ENCODE peak calls at places on chromosomes 7 and 10, in nine cellular contexts. M is mucosa of descending colon, O is vagina, E is aorta, N is HepG2, Q is esophagus squamous epithelium, V is psoas muscle, P is mesenchymal stem cell, D is tibial artery. C is an unnamed sample. For H3K9me3, the result is how much of the 10 kb centered on the place peaks cover.

GRCh38 chr10:114647545-114648138 is 10.4 kb downstream of the ABLIM1 start:
- DNase-seq in V (no peak), P (no peak), M (no peak), O (no peak), Q (no peak), N (no peak), E (no peak), D (no peak), C (no peak)

GRCh38 chr7:149644754-149645153 is 128.6 kb downstream of the ZNF467 start:
- DNase-seq in E (no peak), Q (no peak), P (no peak), O (no peak), D (no peak), V (no peak), N (no peak), M (no peak), C (no peak)

GRCh38 chr7:38681882-38682281 is 50.7 kb upstream of the AMPH start:
- DNase-seq in P (no peak), N (no peak), E (no peak), O (no peak), V (no peak), M (no peak), D (no peak), Q (no peak), C (no peak)

GRCh38 chr7:2880882-2881281 is 36.8 kb upstream of the GNA12 start:
- DNase-seq in V (no peak), E (no peak), M (no peak), P (no peak), N (no peak), Q (no peak), O (no peak), D (no peak), C (no peak)

GRCh38 chr7:151614019-151614418 is 94.3 kb upstream of the RHEB start:
- DNase-seq in P (no peak), D (no peak), O (no peak), E (no peak), M (no peak), N (no peak), V (no peak), Q (no peak), C (no peak)

GRCh38 chr7:123687727-123688126 is 32.1 kb downstream of the LMOD2 start:
- DNase-seq in Q (no peak), D (no peak), M (no peak), V (no peak), P (no peak), O (no peak), N (no peak), E (no peak), C (no peak)

GRCh38 chr7:84412161-84412969 is 217.8 kb upstream of the SEMA3A start:
- DNase-seq in P (peak), N (peak), M (no peak), D (no peak), E (no peak), O (no peak), Q (no peak), V (no peak), C (no peak)

GRCh38 chr7:76294344-76295024 is 8.0 kb upstream of the HSPB1 start:
- DNase-seq in Q (peak), M (peak), N (peak), D (peak), P (peak), V (peak), E (peak), O (peak), C (peak)

GRCh38 chr7:47371733-47372368 is 210.1 kb downstream of the TNS3 start:
- DNase-seq in P (peak), N (no peak), M (peak), E (peak), Q (no peak), D (peak), O (no peak), V (peak), C (peak)

GRCh38 chr10:110840923-110841428 is 30.8 kb upstream of the PDCD4 start:
- DNase-seq in Q (no peak), O (no peak), D (no peak), P (no peak), V (no peak), N (no peak), M (no peak), E (no peak), C (no peak)

GRCh38 chr10:66625709-66626590 is 299.9 kb upstream of the LRRTM3 start:
- DNase-seq in E (no peak), N (no peak), Q (no peak), V (no peak), O (no peak), M (no peak), D (no peak), P (no peak), C (no peak)

GRCh38 chr10:88390041-88390440 is 193.1 kb downstream of the RNLS start:
- DNase-seq in P (no peak), M (no peak), V (no peak), Q (no peak), O (no peak), N (no peak), D (no peak), E (no peak), C (no peak)

GRCh38 chr10:83605783-83606182 is 533.5 kb upstream of the GHITM start:
- DNase-seq in E (no peak), Q (no peak), P (no peak), D (no peak), V (no peak), N (no peak), O (no peak), M (no peak), C (no peak)

GRCh38 chr10:67790534-67791408 is 47.2 kb downstream of the DNAJC12 start:
- DNase-seq in O (no peak), M (no peak), N (no peak), Q (no peak), V (no peak), E (no peak), P (peak), D (no peak), C (no peak)

GRCh38 chr10:29403208-29403607 is 114.3 kb downstream of the LYZL1 start:
- DNase-seq in M (no peak), V (no peak), P (no peak), E (no peak), N (no peak), D (no peak), O (no peak), Q (no peak), C (no peak)

GRCh38 chr7:2012981-2013380 is 219.8 kb downstream of the MAD1L1 start:
- DNase-seq in Q (no peak), D (peak), O (no peak), V (peak), P (no peak), N (no peak), M (no peak), E (peak), C (peak)

GRCh38 chr10:83692196-83692595 is 447.1 kb upstream of the GHITM start:
- DNase-seq in O (no peak), N (no peak), V (no peak), P (no peak), D (no peak), M (no peak), Q (no peak), E (no peak), C (no peak)

GRCh38 chr10:76324283-76324682 is 892.9 kb downstream of the LRMDA start:
- DNase-seq in O (no peak), M (peak), E (no peak), Q (no peak), V (peak), P (no peak), N (no peak), D (peak), C (no peak)

GRCh38 chr7:8386926-8387550 is 46.4 kb upstream of the NXPH1 start:
- DNase-seq in O (no peak), D (no peak), Q (no peak), N (no peak), E (no peak), P (no peak), V (no peak), M (no peak), C (no peak)

GRCh38 chr10:12605580-12606405 is 256.4 kb downstream of the CAMK1D start:
- DNase-seq in M (peak), P (peak), V (peak), O (peak), D (peak), Q (peak), N (peak), E (no peak), C (peak)

GRCh38 chr7:45681596-45682357 is 107.6 kb downstream of the ADCY1 start:
- DNase-seq in E (peak), D (peak), P (no peak), Q (no peak), O (peak), N (no peak), M (no peak), V (no peak), C (no peak)

GRCh38 chr10:130013938-130014733 is 50.1 kb upstream of the EBF3 start:
- DNase-seq in Q (no peak), E (no peak), V (no peak), O (peak), D (no peak), N (no peak), P (no peak), M (no peak), C (no peak)

GRCh38 chr10:22988581-22989360 is 60.9 kb downstream of the ARMC3 start:
- DNase-seq in M (no peak), N (peak), D (peak), E (no peak), O (no peak), Q (no peak), P (peak), V (peak), C (no peak)

GRCh38 chr7:90857595-90857994 is 261.5 kb downstream of the CDK14 start:
- DNase-seq in Q (no peak), P (no peak), D (no peak), N (no peak), O (no peak), V (no peak), M (no peak), E (no peak), C (no peak)

GRCh38 chr7:7996568-7996967 is 28.0 kb downstream of the GLCCI1 start:
- DNase-seq in E (no peak), P (no peak), O (no peak), N (peak), V (no peak), Q (no peak), M (no peak), D (no peak), C (no peak)

GRCh38 chr7:112510032-112510742 is 29.4 kb downstream of the LSMEM1 start:
- DNase-seq in V (no peak), M (no peak), N (no peak), D (no peak), E (no peak), P (peak), O (no peak), Q (no peak), C (no peak)

GRCh38 chr7:111525100-111525499 is 37.2 kb downstream of the IMMP2L start:
- DNase-seq in N (no peak), M (no peak), E (no peak), D (no peak), V (no peak), Q (no peak), P (no peak), O (no peak), C (no peak)

GRCh38 chr10:105990529-105990928 is 1174.0 kb downstream of the SORCS1 start:
- DNase-seq in D (no peak), E (no peak), N (no peak), Q (no peak), V (no peak), M (no peak), P (no peak), O (no peak), C (no peak)

GRCh38 chr10:126013489-126014281 is 117.3 kb downstream of the FANK1 start:
- DNase-seq in O (no peak), M (no peak), N (no peak), V (no peak), P (peak), Q (no peak), D (no peak), E (no peak), C (peak)

GRCh38 chr10:84846646-84847045 is 518.3 kb downstream of the CCSER2 start:
- DNase-seq in E (no peak), P (no peak), V (no peak), M (no peak), O (no peak), N (no peak), Q (no peak), D (no peak), C (no peak)

GRCh38 chr7:39565538-39565937 is 666 bp upstream of the YAE1 start:
- DNase-seq in N (peak), P (no peak), V (no peak), D (no peak), O (no peak), Q (no peak), M (no peak), E (no peak), C (no peak)

GRCh38 chr7:120873367-120873766 is 15.4 kb upstream of the TSPAN12 start:
- DNase-seq in V (no peak), D (no peak), E (no peak), N (no peak), P (no peak), Q (no peak), O (no peak), M (no peak), C (no peak)

GRCh38 chr7:8204674-8205377 is 57.1 kb downstream of the ICA1 start:
- DNase-seq in M (no peak), Q (no peak), P (no peak), O (no peak), E (no peak), D (no peak), V (no peak), N (no peak), C (no peak)

GRCh38 chr10:93408788-93409187 is 73.3 kb downstream of the MYOF start:
- DNase-seq in N (peak), Q (no peak), O (no peak), M (no peak), V (no peak), E (no peak), D (no peak), P (no peak), C (no peak)

GRCh38 chr10:120260446-120260845 is 196.6 kb upstream of the PLPP4 start:
- DNase-seq in P (no peak), O (no peak), E (no peak), Q (no peak), D (no peak), M (no peak), N (no peak), V (no peak), C (no peak)

GRCh38 chr10:93030409-93030808 is 30.2 kb upstream of the CYP26C1 start:
- DNase-seq in E (no peak), V (no peak), N (peak), M (no peak), O (no peak), D (no peak), Q (no peak), P (peak), C (no peak)

GRCh38 chr10:17617031-17617911 is at the start of gene HACD1:
- DNase-seq in V (peak), M (peak), O (no peak), P (peak), E (peak), N (peak), D (peak), Q (no peak), C (peak)

DNA sequence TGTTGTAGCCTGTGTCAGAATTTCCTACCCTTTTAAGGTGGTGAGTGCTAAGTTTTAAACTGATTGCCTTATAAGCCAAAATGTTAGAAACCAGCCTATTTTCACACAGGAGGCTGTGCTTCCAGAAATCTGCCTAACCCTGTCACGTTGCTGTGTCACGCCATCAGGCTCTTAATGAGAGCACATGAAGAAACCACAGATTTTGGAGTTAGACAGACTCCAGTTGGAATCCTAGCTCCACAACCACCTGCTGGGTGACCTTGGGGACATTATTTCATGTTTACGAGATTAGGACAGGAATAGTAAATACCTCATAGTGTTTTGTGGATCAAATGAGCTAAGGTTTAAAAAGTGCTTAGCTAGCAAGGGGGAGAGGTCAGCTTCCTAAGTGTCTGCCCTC is 321.8 kb downstream of the DPP6 start:
- DNase-seq in V (no peak), E (no peak), D (no peak), Q (no peak), N (no peak), O (no peak), M (no peak), P (no peak), C (no peak)
- H3K9me3 ChIP-seq in V (under half), E (under half), D (under half), Q (under half), N (under half), O (under half), M (under half), P (under half), C (under half)

DNA sequence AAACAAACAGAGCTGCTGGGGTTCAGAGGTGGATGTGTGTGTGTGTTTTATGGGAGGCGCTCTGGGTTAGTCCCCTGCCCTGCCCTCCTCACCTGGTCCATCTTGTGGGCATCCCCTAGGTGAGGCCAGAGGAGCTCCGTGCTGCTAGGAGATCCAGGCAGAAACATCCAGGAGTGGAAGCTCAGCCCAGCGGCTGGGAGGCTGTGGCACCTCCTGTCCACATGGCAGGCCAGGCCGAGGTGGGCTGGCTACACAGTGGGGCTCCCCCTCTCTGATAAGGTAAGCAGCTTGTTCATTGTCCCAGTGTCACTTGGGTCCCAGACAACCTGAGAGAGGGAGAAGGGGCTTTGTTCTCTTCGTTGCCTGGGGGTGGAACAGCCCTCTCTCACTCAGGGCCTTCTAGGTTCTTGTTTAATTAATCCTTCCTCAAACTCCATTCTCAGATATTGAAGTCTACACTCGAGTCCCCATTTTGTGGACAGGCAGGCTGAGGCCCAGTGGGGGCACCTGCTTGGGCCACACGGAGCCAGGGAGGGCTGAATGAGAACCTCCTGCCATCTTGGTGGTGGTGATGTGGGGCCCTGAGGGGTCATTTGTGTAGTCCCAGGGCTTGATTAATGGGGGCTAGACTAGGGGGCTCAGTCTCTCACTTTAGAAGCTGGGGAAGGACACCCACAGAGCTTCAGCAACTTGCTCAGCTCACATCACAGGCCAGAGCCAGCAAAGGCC is 216.8 kb upstream of the GPR26 start:
- DNase-seq in P (no peak), E (no peak), D (no peak), V (no peak), N (no peak), M (no peak), O (no peak), Q (no peak), C (no peak)
- H3K9me3 ChIP-seq in P (under half), E (under half), D (under half), V (under half), N (under half), M (under half), O (under half), Q (under half), C (under half)

GRCh38 chr7:159191236-159191635 is 46.6 kb upstream of the VIPR2 start:
- DNase-seq in Q (no peak), M (no peak), E (no peak), D (no peak), V (no peak), O (no peak), P (no peak), N (no peak), C (no peak)

GRCh38 chr7:159192761-159193453 is 48.2 kb upstream of the VIPR2 start:
- DNase-seq in P (no peak), E (no peak), Q (no peak), V (no peak), O (no peak), N (no peak), D (no peak), M (no peak), C (no peak)

GRCh38 chr7:159195926-159196325 is 51.3 kb upstream of the VIPR2 start:
- DNase-seq in V (no peak), N (no peak), P (no peak), D (no peak), O (no peak), E (no peak), M (no peak), Q (no peak), C (no peak)

GRCh38 chr7:159192013-159192412 is 47.3 kb upstream of the VIPR2 start:
- DNase-seq in E (no peak), O (no peak), Q (no peak), V (no peak), N (no peak), M (no peak), P (no peak), D (no peak), C (no peak)

DNA sequence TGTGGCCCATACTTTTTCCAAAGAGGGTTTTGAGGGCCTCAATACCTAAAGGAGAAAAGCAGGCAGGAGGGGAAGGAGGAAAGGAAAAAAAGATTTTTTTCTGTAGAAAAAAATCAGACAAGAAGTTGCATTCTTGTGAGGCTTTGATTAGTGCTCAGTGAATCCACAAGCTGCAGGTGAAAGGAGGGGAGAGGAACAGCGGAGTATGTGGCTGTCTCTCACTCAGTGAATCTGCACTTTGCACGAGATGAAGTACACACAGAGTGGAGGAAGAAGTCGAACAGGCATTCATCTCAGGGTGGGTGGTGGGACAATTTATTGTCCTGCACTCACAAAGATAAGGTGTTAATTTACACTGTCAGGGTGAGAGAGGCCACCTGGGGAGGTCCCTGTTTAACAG is 48.9 kb upstream of the VIPR2 start:
- DNase-seq in V (no peak), O (no peak), N (no peak), E (no peak), P (no peak), Q (no peak), M (no peak), D (no peak), C (no peak)
- H3K9me3 ChIP-seq in V (under half), O (under half), N (under half), E (under half), P (under half), Q (under half), M (under half), D (under half), C (under half)

GRCh38 chr10:15784237-15784636 is 64.5 kb upstream of the ITGA8 start:
- DNase-seq in N (no peak), E (no peak), Q (no peak), V (no peak), O (no peak), D (no peak), P (no peak), M (no peak), C (no peak)
- H3K9me3 ChIP-seq in N (under half), E (under half), Q (under half), V (under half), O (under half), D (under half), P (under half), M (under half), C (under half)

GRCh38 chr7:158329014-158329610 is 258.5 kb downstream of the PTPRN2 start:
- DNase-seq in O (peak), M (no peak), D (no peak), E (no peak), Q (no peak), N (no peak), P (no peak), V (no peak), C (no peak)
- H3K9me3 ChIP-seq in O (under half), M (under half), D (under half), E (under half), Q (under half), N (under half), P (under half), V (under half), C (under half)

GRCh38 chr7:154794147-154794780 is 208.7 kb downstream of the PAXIP1 start:
- DNase-seq in P (no peak), Q (no peak), M (no peak), E (no peak), N (no peak), V (no peak), D (no peak), O (no peak), C (peak)

GRCh38 chr7:154792436-154793055 is 210.4 kb downstream of the PAXIP1 start:
- DNase-seq in Q (no peak), O (no peak), M (no peak), N (no peak), P (no peak), E (no peak), D (no peak), V (no peak), C (no peak)

GRCh38 chr7:154795437-154795836 is 207.5 kb downstream of the PAXIP1 start:
- DNase-seq in N (no peak), D (no peak), V (no peak), E (no peak), O (no peak), M (no peak), P (no peak), Q (no peak), C (no peak)

GRCh38 chr7:154791611-154792010 is 211.3 kb downstream of the PAXIP1 start:
- DNase-seq in Q (no peak), V (no peak), E (no peak), D (no peak), M (no peak), N (no peak), P (no peak), O (no peak), C (no peak)

GRCh38 chr7:154795014-154795413 is 207.9 kb downstream of the PAXIP1 start:
- DNase-seq in E (no peak), D (no peak), N (no peak), P (no peak), O (no peak), M (no peak), V (no peak), Q (no peak), C (no peak)
- H3K9me3 ChIP-seq in E (under half), D (under half), N (under half), P (under half), O (under half), M (under half), V (under half), Q (under half), C (under half)